ENCODE peak calls at places on chromosomes 12 and 14, in four cellular contexts. L is aorta, D is colonic mucosa, I is pancreas. E is an unnamed sample.

GRCh38 chr14:45251912-45252311 is 1.1 kb downstream of the MIS18BP1 start:
- DNase-seq in I (no peak), L (no peak), D (peak), E (no peak)

GRCh38 chr12:6559500-6559899 is 3.7 kb upstream of the IFFO1 start:
- DNase-seq in D (no peak), I (no peak), L (no peak), E (no peak)

GRCh38 chr12:9327307-9327706 is 119.1 kb upstream of the PZP start:
- DNase-seq in I (no peak), D (no peak), L (no peak), E (no peak)

GRCh38 chr12:41486718-41487117 is 298.6 kb downstream of the PDZRN4 start:
- DNase-seq in D (no peak), L (no peak), I (no peak), E (peak)

GRCh38 chr14:75566321-75566720 is 12.1 kb upstream of the FLVCR2 start:
- DNase-seq in I (no peak), L (no peak), D (no peak), E (no peak)

GRCh38 chr14:52906141-52906601 is 44.7 kb downstream of the FERMT2 start:
- DNase-seq in L (no peak), D (no peak), I (no peak), E (peak)

GRCh38 chr12:28443337-28443736 is 253.1 kb downstream of the CCDC91 start:
- DNase-seq in L (no peak), I (no peak), D (no peak), E (no peak)

GRCh38 chr12:112349440-112349839 is 32.8 kb downstream of the HECTD4 start:
- DNase-seq in I (no peak), D (no peak), L (no peak), E (no peak)

GRCh38 chr12:75837700-75838099 is 193.9 kb downstream of the PHLDA1 start:
- DNase-seq in D (peak), L (no peak), I (no peak), E (no peak)

GRCh38 chr14:91858536-91859275 is 8.6 kb downstream of the TC2N start:
- DNase-seq in L (no peak), D (no peak), I (no peak), E (no peak)

GRCh38 chr12:3732901-3733300 is 20.0 kb downstream of the CRACR2A start:
- DNase-seq in I (peak), D (peak), L (no peak), E (no peak)

GRCh38 chr12:109947511-109947910 is 47.4 kb downstream of the TCHP start:
- DNase-seq in D (no peak), L (no peak), I (no peak), E (peak)

GRCh38 chr12:119940881-119941280 is 48.2 kb upstream of the BICDL1 start:
- DNase-seq in D (peak), L (no peak), I (no peak), E (peak)

GRCh38 chr14:36515896-36516718 is 3.9 kb downstream of the NKX2-1 start:
- DNase-seq in L (no peak), D (no peak), I (no peak), E (no peak)

GRCh38 chr12:8989425-8989824 is at the start of gene KLRG1:
- DNase-seq in I (no peak), D (no peak), L (no peak), E (no peak)

GRCh38 chr12:96534339-96534738 is 45.0 kb downstream of the CFAP54 start:
- DNase-seq in D (no peak), L (no peak), I (no peak), E (no peak)

GRCh38 chr14:65179918-65180724 is 77.8 kb upstream of the MAX start:
- DNase-seq in L (peak), I (peak), D (peak), E (peak)

GRCh38 chr14:73757381-73757780 is 43.2 kb upstream of the PNMA1 start:
- DNase-seq in I (no peak), L (no peak), D (no peak), E (no peak)

GRCh38 chr12:93853698-93854478 is 176.7 kb downstream of the CRADD start:
- DNase-seq in L (peak), I (no peak), D (no peak), E (no peak)

GRCh38 chr12:24487606-24488005 is 461.3 kb downstream of the BCAT1 start:
- DNase-seq in D (no peak), L (no peak), I (no peak), E (peak)

GRCh38 chr14:23869078-23869719 is 84.4 kb upstream of the DHRS4 start:
- DNase-seq in D (no peak), L (no peak), I (no peak), E (no peak)

GRCh38 chr12:44246481-44247105 is 410.7 kb downstream of the TMEM117 start:
- DNase-seq in D (no peak), L (no peak), I (no peak), E (peak)

GRCh38 chr14:63178912-63179311 is 25.3 kb upstream of the RHOJ start:
- DNase-seq in L (no peak), I (no peak), D (no peak), E (peak)

GRCh38 chr14:71623939-71624338 is 308.3 kb upstream of the RGS6 start:
- DNase-seq in L (no peak), I (no peak), D (no peak), E (no peak)

DNA sequence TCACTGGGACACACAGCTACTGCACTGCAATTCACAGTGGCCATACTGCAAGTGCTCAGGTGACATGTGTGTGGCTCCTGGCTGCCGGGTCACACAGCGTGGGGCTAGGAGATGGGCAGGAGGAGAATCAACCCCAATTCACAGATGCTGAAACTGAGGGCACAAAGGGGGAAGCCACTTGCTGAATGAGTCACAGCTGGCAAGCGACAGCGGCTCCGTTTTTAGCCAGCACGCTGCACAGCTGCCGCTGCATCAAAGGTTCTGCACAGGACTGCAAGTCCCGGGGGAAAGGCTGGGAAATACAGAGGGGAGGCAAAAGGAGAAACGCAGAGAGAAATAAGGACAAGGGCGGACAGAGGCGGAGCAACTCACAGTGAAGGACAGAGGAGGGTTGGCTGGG is 57.9 kb downstream of the KDM2B start:
- DNase-seq in D (no peak), L (no peak), I (no peak), E (no peak)
- H3K27ac ChIP-seq in D (no peak), L (no peak), I (no peak), E (no peak)

GRCh38 chr12:95099270-95099790 is 25.9 kb upstream of the NR2C1 start:
- DNase-seq in L (no peak), D (no peak), I (no peak), E (no peak)
- H3K27ac ChIP-seq in L (no peak), D (no peak), I (no peak), E (no peak)

GRCh38 chr14:68511727-68512047 is 281.2 kb downstream of the ZFP36L1 start:
- DNase-seq in I (no peak), D (no peak), L (no peak), E (no peak)
- H3K27ac ChIP-seq in I (peak), D (peak), L (no peak), E (no peak)

DNA sequence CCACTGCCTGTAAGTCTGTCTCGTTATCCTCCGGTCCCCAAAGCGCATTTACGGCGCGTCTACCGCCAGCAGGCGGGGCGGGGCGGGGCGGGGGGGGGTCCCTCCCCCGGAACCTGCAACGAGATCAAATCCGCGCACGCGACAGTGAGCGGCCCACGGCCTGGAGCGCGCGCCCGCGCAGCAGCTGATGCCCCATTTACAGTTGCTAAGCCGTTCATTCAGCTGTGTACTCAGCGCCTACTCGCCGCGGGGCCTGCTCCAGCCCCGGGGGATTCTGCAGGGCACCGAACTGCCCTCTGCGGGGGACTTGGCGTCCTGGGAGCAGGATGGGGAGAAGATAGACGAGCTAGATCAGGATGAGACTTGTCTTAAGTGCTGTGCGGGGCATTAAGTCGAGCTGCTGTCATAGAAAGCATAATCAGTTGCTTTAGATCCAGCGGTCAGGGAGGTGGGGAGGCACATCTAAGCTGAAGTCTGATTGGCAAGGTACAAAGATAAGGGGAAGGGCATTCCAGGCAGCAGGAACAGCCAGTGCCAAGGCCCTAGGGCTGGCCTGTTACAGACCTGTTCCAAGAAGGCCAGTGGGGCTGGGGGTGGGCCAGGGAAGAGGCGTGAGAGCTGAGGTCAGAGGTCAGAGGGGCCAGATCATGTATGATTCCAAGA is 1.4 kb upstream of the CCDC85C start:
- DNase-seq in I (peak), L (peak), D (peak), E (peak)
- H3K27ac ChIP-seq in I (peak), L (no peak), D (peak), E (peak)

GRCh38 chr14:104695660-104696000 is 6.2 kb downstream of the INF2 start:
- DNase-seq in D (no peak), L (no peak), I (no peak), E (no peak)
- H3K27ac ChIP-seq in D (no peak), L (no peak), I (no peak), E (no peak)

GRCh38 chr12:52149651-52150241 is 42.1 kb downstream of the KRT80 start:
- DNase-seq in I (no peak), D (no peak), L (no peak), E (no peak)
- H3K27ac ChIP-seq in I (peak), D (peak), L (no peak), E (peak)

DNA sequence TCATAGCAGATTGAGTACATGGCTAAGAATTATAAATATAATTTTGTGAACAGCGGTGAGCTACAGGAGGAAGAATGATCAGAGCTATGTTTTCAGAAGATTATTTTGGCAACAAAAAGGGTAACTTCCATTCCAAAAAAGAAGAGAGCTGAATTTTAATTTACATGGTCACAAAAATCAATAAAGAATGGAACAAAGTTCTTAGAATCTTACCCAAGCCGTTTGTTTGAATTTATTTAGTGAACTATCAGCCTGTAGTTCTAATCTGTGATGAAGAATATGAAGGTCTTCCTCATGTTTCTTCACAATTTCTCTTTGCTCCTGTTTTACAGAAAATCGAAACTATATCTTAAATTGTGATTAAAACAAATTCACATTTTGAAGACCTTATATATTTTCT is 54.4 kb upstream of the C12orf50 start:
- DNase-seq in I (no peak), L (no peak), D (no peak), E (no peak)
- H3K27ac ChIP-seq in I (no peak), L (no peak), D (no peak), E (no peak)

DNA sequence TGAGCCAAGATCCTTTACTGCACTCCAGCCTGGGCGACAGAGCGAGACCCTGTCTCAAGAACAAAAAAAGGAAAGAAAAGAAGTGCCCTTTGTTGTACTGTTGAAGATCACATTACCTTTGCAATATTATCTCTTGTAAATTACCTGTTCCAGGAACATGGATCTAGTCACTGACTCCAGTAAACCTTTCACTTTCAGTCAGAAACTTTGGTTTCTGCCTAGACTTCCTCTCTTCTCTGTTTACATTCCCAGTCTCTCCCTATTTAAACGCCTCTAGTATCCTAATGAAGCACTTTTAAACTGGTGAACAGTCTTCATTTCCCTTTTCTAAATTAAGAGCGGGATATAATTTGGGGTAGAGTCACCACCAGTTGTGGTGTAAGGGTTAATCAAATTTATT is 12.8 kb downstream of the CHPT1 start:
- DNase-seq in I (no peak), D (no peak), L (no peak), E (no peak)
- H3K27ac ChIP-seq in I (no peak), D (peak), L (no peak), E (no peak)

GRCh38 chr12:5247144-5247543 is 184.8 kb upstream of the NTF3 start:
- DNase-seq in I (no peak), L (no peak), D (no peak), E (no peak)
- H3K27ac ChIP-seq in I (no peak), L (no peak), D (no peak), E (no peak)

DNA sequence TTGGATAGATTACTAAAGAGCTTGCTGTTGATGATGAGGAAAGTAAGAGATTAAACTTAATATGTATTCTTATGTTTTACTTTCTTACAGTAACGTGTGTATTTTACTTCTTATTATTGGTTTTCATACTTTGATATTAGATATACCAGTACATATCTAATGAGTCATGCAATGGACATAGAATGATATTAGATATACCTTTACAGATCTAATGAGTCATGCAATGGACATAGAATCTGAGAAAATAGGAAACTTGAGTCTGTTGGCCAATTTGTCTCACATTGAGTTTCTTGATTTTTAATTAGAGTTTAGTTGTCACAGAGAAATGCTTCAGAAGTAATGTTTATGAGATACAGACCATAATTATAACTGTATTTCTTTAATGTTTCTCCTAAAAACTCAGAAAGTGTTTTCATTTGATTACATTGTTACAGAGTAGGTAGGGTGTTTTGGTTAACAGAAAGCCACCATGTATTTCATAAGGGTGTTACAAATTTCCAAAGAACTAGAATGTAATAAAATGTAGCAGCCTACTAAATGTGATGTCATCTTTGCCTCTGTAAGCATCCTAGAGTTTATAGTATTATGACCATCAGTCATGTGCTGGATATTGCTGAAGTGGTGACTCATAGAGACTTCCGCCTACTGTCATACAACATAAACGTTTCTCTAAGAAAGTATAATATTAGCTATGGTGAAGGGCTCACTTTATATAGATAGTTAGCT is 3.0 kb downstream of the GAS2L3 start:
- DNase-seq in I (no peak), L (no peak), D (no peak), E (peak)
- H3K27ac ChIP-seq in I (no peak), L (no peak), D (no peak), E (peak)

E was measured in astrocyte.